ENCODE peak calls at places on chromosomes 3 and 15, in nine cellular contexts. H is NCI-H1048; Q is stimulated activated CD8-positive, alpha-beta memory T cell treated with anti-CD3 and anti-CD28 coated beads, Interleukin-2, amount 100 ng/mL, for 48 hours; U is dorsolateral prefrontal cortex; T is NCI-H1436; C is T-helper 2 cell; O is psoas muscle; V is heart right ventricle; I is RKO. M is an unnamed sample.

GRCh38 chr3:55795296-55795695 is 308.2 kb upstream of the WNT5A start:
- DNase-seq in O (no peak), T (no peak), I (no peak), Q (no peak), V (no peak), U (no peak), C (no peak), H (no peak), M (no peak)

GRCh38 chr3:79661866-79662265 is 105.9 kb downstream of the ROBO1 start:
- DNase-seq in H (no peak), U (no peak), I (no peak), V (no peak), C (no peak), T (no peak), O (no peak), Q (no peak), M (no peak)

GRCh38 chr3:65144791-65145355 is 457.1 kb upstream of the ADAMTS9 start:
- DNase-seq in O (no peak), H (no peak), Q (no peak), V (no peak), C (no peak), T (no peak), U (no peak), I (no peak), M (no peak)

GRCh38 chr15:59039225-59039624 is 51.8 kb downstream of the RNF111 start:
- DNase-seq in T (no peak), Q (no peak), H (no peak), V (no peak), O (no peak), I (no peak), C (no peak), U (no peak), M (no peak)

GRCh38 chr15:74616020-74616939 is 644 bp downstream of the CLK3 start:
- DNase-seq in C (peak; percentile 75), T (peak; percentile 10), H (peak; percentile 24), V (peak; percentile 87), U (peak; percentile 60), O (peak; percentile 79), I (peak; percentile 67), Q (peak; percentile 39), M (peak; percentile 89)

GRCh38 chr3:186787642-186788481 is 4.5 kb downstream of the EIF4A2 start:
- DNase-seq in V (no peak), I (peak; percentile 10), C (no peak), H (no peak), O (no peak), U (no peak), T (no peak), Q (no peak), M (no peak)

GRCh38 chr3:72255191-72255590 is 470.2 kb upstream of the PROK2 start:
- DNase-seq in U (no peak), H (no peak), C (no peak), T (no peak), I (no peak), Q (no peak), V (peak; percentile 55), O (no peak), M (no peak)

GRCh38 chr3:73773228-73773627 is 148.5 kb upstream of the PDZRN3 start:
- DNase-seq in U (no peak), H (no peak), O (no peak), C (no peak), Q (no peak), I (no peak), T (no peak), V (peak; percentile 33), M (peak; percentile 41)

GRCh38 chr3:194596906-194597305 is 36.3 kb downstream of the TMEM44 start:
- DNase-seq in H (no peak), T (no peak), C (no peak), U (no peak), O (no peak), I (no peak), V (no peak), Q (no peak), M (peak; percentile 3)

M was measured in Right ventricle myocardium superior.